ENCODE peak calls at places on chromosomes 1 and 21, in nine cellular contexts. Q is ascending aorta, I is cardiac muscle cell, H is pancreas, K is nephron progenitor cell, G is ELR, N is endothelial cell, P is spleen, A is NCI-H146. C is an unnamed sample.

GRCh38 chr1:54804471-54805132 is 3.5 kb upstream of the TTC22 start:
- DNase-seq in G (peak), P (no peak), K (no peak), H (no peak), A (no peak), N (no peak), I (no peak), Q (peak), C (no peak)

GRCh38 chr1:193115629-193116227 is 6.1 kb upstream of the CDC73 start:
- DNase-seq in N (no peak), I (peak), A (no peak), H (no peak), G (peak), Q (peak), K (no peak), P (no peak), C (peak)

GRCh38 chr1:185971688-185972087 is 237.5 kb downstream of the HMCN1 start:
- DNase-seq in G (peak), K (no peak), H (no peak), P (no peak), I (peak), A (no peak), Q (no peak), N (no peak), C (no peak)

GRCh38 chr1:220926146-220926545 is 46.9 kb downstream of the HLX start:
- DNase-seq in N (no peak), H (no peak), K (no peak), P (no peak), G (no peak), I (no peak), A (no peak), Q (no peak), C (no peak)

GRCh38 chr1:228849011-228849541 is 113.8 kb downstream of the RHOU start:
- DNase-seq in N (no peak), A (peak), G (no peak), P (no peak), H (no peak), Q (no peak), K (no peak), I (no peak), C (no peak)

GRCh38 chr1:154938604-154939399 is 2.3 kb upstream of the PMVK start:
- DNase-seq in Q (no peak), H (no peak), N (no peak), P (no peak), A (no peak), K (no peak), G (no peak), I (no peak), C (no peak)

GRCh38 chr1:29785137-29785527 is 548.8 kb downstream of the PTPRU start:
- DNase-seq in K (no peak), A (no peak), P (peak), Q (no peak), H (no peak), G (no peak), N (no peak), I (no peak), C (no peak)

GRCh38 chr1:15413563-15414449 is 4.1 kb downstream of the EFHD2 start:
- DNase-seq in G (no peak), A (no peak), K (no peak), Q (no peak), I (no peak), P (no peak), H (no peak), N (no peak), C (no peak)

GRCh38 chr1:153260980-153261792 is 1.7 kb downstream of the LORICRIN start:
- DNase-seq in A (peak), K (peak), G (peak), I (peak), H (peak), N (peak), P (peak), Q (no peak), C (no peak)

GRCh38 chr1:183139281-183139942 is 46.7 kb upstream of the LAMC2 start:
- DNase-seq in H (no peak), Q (no peak), G (peak), A (no peak), P (no peak), N (no peak), I (peak), K (no peak), C (no peak)

GRCh38 chr1:155207578-155208405 is at the start of gene THBS3:
- DNase-seq in A (peak), K (peak), I (peak), H (no peak), G (peak), Q (peak), P (peak), N (no peak), C (no peak)

GRCh38 chr1:230905733-230906132 is 37.4 kb upstream of the C1orf198 start:
- DNase-seq in K (no peak), I (peak), N (no peak), Q (no peak), G (no peak), H (no peak), A (no peak), P (no peak), C (no peak)

GRCh38 chr21:31520506-31521163 is 138.9 kb upstream of the SOD1 start:
- DNase-seq in K (no peak), Q (no peak), P (no peak), I (no peak), N (no peak), H (no peak), A (peak), G (no peak), C (no peak)

GRCh38 chr1:209053587-209053986 is 529.9 kb upstream of the CAMK1G start:
- DNase-seq in A (no peak), H (no peak), K (no peak), I (no peak), N (no peak), P (no peak), Q (no peak), G (no peak), C (no peak)

GRCh38 chr1:115654663-115655306 is 13.0 kb downstream of the VANGL1 start:
- DNase-seq in H (no peak), K (no peak), P (no peak), I (peak), G (no peak), N (no peak), Q (no peak), A (no peak), C (no peak)

GRCh38 chr1:8908388-8909151 is 30.1 kb upstream of the ENO1 start:
- DNase-seq in Q (no peak), G (no peak), A (no peak), H (no peak), N (no peak), I (peak), K (no peak), P (no peak), C (no peak)

GRCh38 chr1:220655961-220656720 is 34.0 kb upstream of the C1orf115 start:
- DNase-seq in G (no peak), K (no peak), A (no peak), N (no peak), I (no peak), H (no peak), P (no peak), Q (no peak), C (no peak)

GRCh38 chr1:35883681-35884155 is 709 bp downstream of the AGO1 start:
- DNase-seq in I (peak), P (peak), N (peak), H (peak), K (peak), G (peak), Q (peak), A (peak), C (peak)

GRCh38 chr1:14726606-14727005 is 128.1 kb downstream of the KAZN start:
- DNase-seq in I (no peak), G (no peak), A (no peak), N (no peak), K (no peak), Q (no peak), P (no peak), H (no peak), C (no peak)

GRCh38 chr1:39453603-39454002 is 37.8 kb upstream of the BMP8A start:
- DNase-seq in K (no peak), A (no peak), I (peak), H (no peak), P (no peak), N (no peak), Q (peak), G (no peak), C (no peak)

GRCh38 chr1:118204106-118204505 is 19.1 kb upstream of the SPAG17 start:
- DNase-seq in N (no peak), I (no peak), P (no peak), G (peak), Q (no peak), H (no peak), K (no peak), A (no peak), C (peak)

GRCh38 chr1:216722841-216723240 is 388 bp downstream of the ESRRG start:
- DNase-seq in G (no peak), K (no peak), A (peak), N (peak), Q (no peak), H (no peak), P (no peak), I (no peak), C (no peak)

GRCh38 chr1:244918422-244919319 is 54.3 kb upstream of the HNRNPU start:
- DNase-seq in A (peak), K (peak), H (peak), N (peak), G (peak), P (peak), I (peak), Q (peak), C (peak)

GRCh38 chr1:203186446-203187305 is at the start of gene CHI3L1:
- DNase-seq in P (peak), N (no peak), G (no peak), I (peak), Q (no peak), H (no peak), K (no peak), A (no peak), C (no peak)

GRCh38 chr1:84839544-84839943 is 53.5 kb downstream of the LPAR3 start:
- DNase-seq in G (no peak), A (no peak), P (no peak), I (no peak), Q (no peak), N (no peak), K (no peak), H (no peak), C (no peak)

GRCh38 chr1:211870156-211870555 is 39.6 kb upstream of the LPGAT1 start:
- DNase-seq in G (peak), A (no peak), I (no peak), N (no peak), K (no peak), H (no peak), Q (no peak), P (no peak), C (no peak)

GRCh38 chr21:28256420-28256831 is 736.3 kb downstream of the LTN1 start:
- DNase-seq in Q (no peak), P (no peak), H (no peak), K (no peak), I (no peak), A (no peak), G (peak), N (no peak), C (no peak)

GRCh38 chr21:42093991-42094417 is 22.9 kb downstream of the UMODL1 start:
- DNase-seq in A (no peak), N (no peak), H (no peak), P (no peak), G (peak), I (peak), K (no peak), Q (peak), C (peak)

GRCh38 chr1:81702903-81703302 is 97.8 kb upstream of the ADGRL2 start:
- DNase-seq in A (no peak), P (no peak), G (peak), Q (no peak), N (no peak), H (no peak), K (no peak), I (peak), C (peak)

GRCh38 chr21:33115586-33116541 is 45.9 kb downstream of the OLIG1 start:
- DNase-seq in I (no peak), A (no peak), P (no peak), H (peak), K (no peak), N (no peak), G (no peak), Q (no peak), C (no peak)

C was measured in RKO.